ENCODE peak calls at places on chromosome X, in five cellular contexts. W is CD4-positive, alpha-beta T cell; D is foreskin fibroblast; H is ovary; Y is progenitor cell of endocrine pancreas. S is an unnamed sample.

GRCh38 chrX:150155396-150156048 is 207.6 kb upstream of the MAMLD1 start:
- DNase-seq in H (peak; percentile 60), D (peak; percentile 71), W (no peak), Y (no peak), S (no peak)

GRCh38 chrX:16012250-16012649 is 111.1 kb upstream of the GRPR start:
- DNase-seq in H (no peak), D (no peak), Y (no peak), W (no peak), S (no peak)

GRCh38 chrX:95762716-95763115 is 921.9 kb upstream of the DIAPH2 start:
- DNase-seq in W (no peak), Y (no peak), H (no peak), D (no peak), S (no peak)

GRCh38 chrX:13791559-13791958 is 25.3 kb downstream of the GPM6B start:
- DNase-seq in W (no peak), D (no peak), Y (no peak), H (no peak), S (no peak)

GRCh38 chrX:106927023-106927422 is 6.8 kb downstream of the CLDN2 start:
- DNase-seq in D (no peak), W (no peak), Y (no peak), H (no peak), S (no peak)

GRCh38 chrX:155086202-155086840 is 15.0 kb downstream of the BRCC3 start:
- DNase-seq in H (peak; percentile 46), W (peak; percentile 8), D (no peak), Y (no peak), S (peak; percentile 17)

GRCh38 chrX:47129157-47129878 is 15.2 kb downstream of the NDUFB11 start:
- DNase-seq in W (peak; percentile 86), Y (peak; percentile 67), H (peak; percentile 91), D (peak; percentile 89), S (peak; percentile 88)

GRCh38 chrX:144334577-144334976 is 450.7 kb downstream of the UBE2NL start:
- DNase-seq in Y (no peak), H (no peak), D (no peak), W (no peak), S (no peak)

GRCh38 chrX:107849747-107850478 is 24.2 kb downstream of the MID2 start:
- DNase-seq in Y (no peak), D (no peak), H (no peak), W (no peak), S (no peak)

GRCh38 chrX:128992107-128992971 is 531.0 kb downstream of the SMARCA1 start:
- DNase-seq in D (no peak), W (no peak), Y (no peak), H (no peak), S (no peak)

GRCh38 chrX:70049925-70050324 is at the start of gene AWAT2:
- DNase-seq in H (no peak), Y (no peak), D (no peak), W (no peak), S (no peak)

GRCh38 chrX:132171478-132171877 is 43.7 kb upstream of the FRMD7 start:
- DNase-seq in W (no peak), H (no peak), D (no peak), Y (no peak), S (no peak)

GRCh38 chrX:68989456-68989855 is 160.6 kb downstream of the EFNB1 start:
- DNase-seq in D (no peak), H (no peak), Y (no peak), W (no peak), S (no peak)

GRCh38 chrX:30572004-30572403 is 5.6 kb downstream of the TASL start:
- DNase-seq in Y (no peak), W (no peak), D (no peak), H (no peak), S (no peak)

GRCh38 chrX:30572678-30573077 is 4.9 kb downstream of the TASL start:
- DNase-seq in Y (no peak), W (no peak), D (no peak), H (no peak), S (no peak)

GRCh38 chrX:30573125-30573524 is 4.4 kb downstream of the TASL start:
- DNase-seq in W (no peak), D (no peak), H (no peak), Y (no peak), S (no peak)

GRCh38 chrX:30570505-30570904 is 7.1 kb downstream of the TASL start:
- DNase-seq in W (no peak), Y (no peak), D (peak; percentile 1), H (no peak), S (no peak)
- TF ChIP-seq CTCF in W (peak; percentile 55), Y (peak; percentile 87), D (peak; percentile 19), H (peak; percentile 20), S (peak; percentile 55)

DNA sequence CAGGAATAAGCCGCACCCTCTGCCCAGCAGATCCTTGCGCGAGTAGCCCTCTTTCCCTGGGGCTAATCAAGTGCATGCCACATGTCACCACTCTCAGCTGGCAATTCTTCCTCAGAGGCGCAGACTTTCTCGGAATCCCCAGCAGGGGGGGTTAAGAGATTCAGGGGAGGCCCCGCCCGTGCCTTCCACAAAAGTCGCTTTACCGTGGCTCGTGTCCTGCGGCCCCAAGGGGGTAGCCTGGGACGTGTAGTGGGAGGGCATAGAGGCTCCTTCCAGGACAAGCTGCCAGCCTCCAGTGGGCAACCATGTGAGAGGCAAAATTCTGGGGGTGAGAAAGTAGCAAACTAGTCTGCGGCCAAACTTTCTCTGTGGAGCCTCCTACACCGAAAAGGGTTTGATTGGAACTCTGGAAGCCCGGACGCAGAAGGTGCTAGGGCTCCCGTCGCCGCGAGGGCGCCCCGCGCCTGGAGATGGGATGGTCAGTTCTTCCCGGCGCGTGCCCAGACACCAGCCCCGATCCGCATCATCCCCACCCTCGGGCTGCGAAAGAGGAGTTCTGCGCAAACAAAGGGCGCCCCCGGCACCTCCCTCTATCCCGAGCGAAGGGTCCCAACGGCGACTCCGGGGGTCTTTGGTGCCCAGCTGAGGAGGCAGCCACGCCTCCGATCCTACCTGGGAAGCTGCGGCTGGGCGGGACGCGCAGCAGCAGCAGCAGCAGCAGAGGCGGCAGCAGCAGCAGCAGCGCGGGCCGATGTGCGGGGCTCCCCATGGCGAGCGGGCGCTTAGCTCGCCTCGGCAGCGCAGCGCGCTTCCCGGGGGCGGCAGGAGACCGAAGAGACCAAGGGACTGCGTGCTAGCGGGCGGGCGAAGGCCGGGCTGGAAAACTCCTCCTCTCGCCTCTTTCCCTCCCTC is at the start of gene SRPX:
- DNase-seq in D (no peak), W (no peak), H (peak; percentile 32), Y (peak; percentile 14), S (no peak)
- TF ChIP-seq CTCF in D (peak; percentile 32), W (no peak), H (no peak), Y (peak; percentile 28), S (no peak)

GRCh38 chrX:134423606-134424005 is 36.4 kb upstream of the HPRT1 start:
- DNase-seq in H (no peak), D (peak; percentile 16), Y (no peak), W (no peak), S (no peak)
- TF ChIP-seq CTCF in H (no peak), D (peak; percentile 25), Y (peak; percentile 31), W (no peak), S (no peak)

DNA sequence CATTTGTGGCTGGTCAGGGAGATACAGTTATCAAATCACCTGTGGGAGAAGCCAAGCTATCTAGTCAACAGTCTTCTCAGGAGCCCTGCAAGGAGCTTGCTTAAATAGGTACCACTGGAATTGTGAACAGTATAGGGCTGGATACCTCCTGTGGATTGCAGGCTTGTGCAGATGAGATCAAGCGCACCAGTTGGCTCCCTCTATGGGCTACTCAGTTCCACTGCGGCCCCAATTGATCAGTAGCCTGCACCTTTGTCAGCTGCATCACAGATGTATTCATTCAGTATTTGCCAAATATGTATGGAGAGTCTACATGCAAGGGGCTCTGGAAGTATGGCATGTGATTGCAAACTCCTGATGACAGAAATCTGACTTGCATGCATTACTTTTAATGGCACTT is 28.6 kb downstream of the TEX13A start:
- DNase-seq in Y (no peak), D (no peak), W (no peak), H (no peak), S (no peak)
- TF ChIP-seq CTCF in Y (peak; percentile 60), D (peak; percentile 34), W (no peak), H (no peak), S (no peak)

DNA sequence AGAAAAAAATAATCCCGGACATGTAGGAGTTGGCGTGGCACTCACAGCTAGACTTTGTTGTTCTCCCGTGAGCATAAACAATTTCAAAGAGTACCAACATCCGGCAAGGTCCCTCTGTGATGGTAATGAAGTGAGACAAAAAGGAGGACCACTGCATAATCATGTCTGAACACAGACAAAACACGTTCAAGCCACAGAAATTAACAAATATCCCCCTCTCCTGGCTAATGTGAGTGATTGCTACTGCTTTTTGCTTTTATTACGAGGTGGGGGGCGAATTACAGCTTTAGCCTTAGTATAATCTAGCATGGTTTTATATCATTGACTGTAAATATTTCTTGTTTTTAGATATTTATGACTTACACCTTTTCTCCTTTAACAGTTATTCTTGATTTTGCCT is 118.5 kb downstream of the PLS3 start:
- DNase-seq in Y (no peak), W (no peak), D (peak; percentile 2), H (no peak), S (no peak)
- TF ChIP-seq CTCF in Y (peak; percentile 41), W (no peak), D (peak; percentile 29), H (peak; percentile 8), S (no peak)

GRCh38 chrX:40651620-40652223 is 4.4 kb upstream of the CXorf38 start:
- DNase-seq in D (no peak), H (peak; percentile 67), W (peak; percentile 55), Y (peak; percentile 38), S (peak; percentile 52)

GRCh38 chrX:40644821-40645358 is 2.5 kb downstream of the CXorf38 start:
- DNase-seq in D (peak; percentile 55), W (peak; percentile 24), Y (no peak), H (peak; percentile 46), S (peak; percentile 41)

GRCh38 chrX:40646489-40647306 is 663 bp downstream of the CXorf38 start:
- DNase-seq in W (peak; percentile 11), Y (no peak), H (peak; percentile 66), D (no peak), S (peak; percentile 21)

GRCh38 chrX:40644175-40644574 is 3.2 kb downstream of the CXorf38 start:
- DNase-seq in Y (no peak), D (peak; percentile 42), H (no peak), W (no peak), S (no peak)

GRCh38 chrX:40647307-40648197 is at the start of gene CXorf38:
- DNase-seq in Y (peak; percentile 77), W (peak; percentile 88), D (peak; percentile 82), H (peak; percentile 99), S (peak; percentile 91)
- TF ChIP-seq CTCF in Y (no peak), W (no peak), D (no peak), H (no peak), S (no peak)

GRCh38 chrX:11159149-11159548 is 48.0 kb downstream of the HCCS start:
- DNase-seq in H (no peak), D (no peak), Y (no peak), W (no peak), S (no peak)
- TF ChIP-seq CTCF in H (no peak), D (no peak), Y (no peak), W (no peak), S (no peak)

DNA sequence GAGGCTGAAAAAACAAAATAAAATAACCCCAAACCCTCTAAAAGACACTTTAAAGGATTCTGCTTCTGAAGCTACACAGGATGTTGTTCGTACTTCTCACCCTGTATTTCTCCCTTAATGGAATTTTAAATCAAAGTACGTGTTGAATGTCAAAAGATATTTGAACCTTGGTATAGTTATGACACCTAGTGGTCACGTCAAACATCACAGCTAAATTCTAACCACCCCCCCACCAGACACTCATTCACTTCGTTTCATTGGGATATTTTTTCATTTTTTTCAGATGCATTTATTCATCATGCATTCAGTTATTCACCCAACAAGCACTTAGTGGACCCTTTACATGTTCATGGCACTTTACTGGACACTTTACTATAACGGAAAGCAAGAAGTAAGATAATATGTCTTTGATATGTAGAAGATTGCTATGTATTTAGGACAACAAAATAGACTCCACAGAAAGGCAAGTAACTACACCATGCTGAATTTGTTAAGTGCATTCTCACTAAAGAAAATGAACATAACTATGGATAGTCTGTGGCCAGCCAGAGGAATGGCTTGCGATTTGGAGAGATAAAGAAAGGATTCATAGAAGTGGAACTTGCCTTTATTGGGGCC is 62.5 kb upstream of the GPR174 start:
- DNase-seq in Y (no peak), W (peak; percentile 13), H (no peak), D (no peak), S (no peak)
- TF ChIP-seq CTCF in Y (peak; percentile 60), W (peak; percentile 43), H (peak; percentile 36), D (peak; percentile 36), S (peak; percentile 59)

S was measured in natural killer cell.